ENCODE peak calls at places on chromosomes 16 and 17, in ten cellular contexts. S is esophagus muscularis mucosa, A is psoas muscle, C is tibial artery, E is cardiac muscle cell, X is body of pancreas, U is hepatocyte, T is sigmoid colon, R is left ventricle myocardium inferior, D is stomach. B is an unnamed sample. For H3K36me3 and H3K4me1, the result is how much of the 10 kb centered on the place peaks cover.

GRCh38 chr16:87322833-87323726 is 5.9 kb upstream of the C16orf95 start:
- DNase-seq in C (no peak), S (no peak), D (no peak), R (no peak), E (no peak), T (no peak), X (no peak), A (peak), U (no peak), B (no peak)

GRCh38 chr17:8798176-8799000 is 777 bp downstream of the MFSD6L start:
- DNase-seq in E (no peak), X (no peak), S (peak), A (no peak), C (no peak), U (no peak), T (no peak), R (no peak), D (no peak), B (no peak)

GRCh38 chr16:483351-484075 is 44.0 kb upstream of the CAPN15 start:
- DNase-seq in D (no peak), R (no peak), T (no peak), X (no peak), E (peak), U (peak), A (no peak), S (no peak), C (no peak), B (peak)

GRCh38 chr16:2357331-2357730 is 16.8 kb upstream of the ABCA3 start:
- DNase-seq in U (no peak), S (no peak), D (no peak), T (no peak), R (no peak), X (no peak), A (no peak), E (no peak), C (no peak), B (no peak)

GRCh38 chr16:89828199-89828869 is at the start of gene SPIRE2:
- DNase-seq in R (peak), C (peak), E (peak), T (peak), X (peak), U (peak), A (peak), D (peak), S (no peak), B (peak)

GRCh38 chr17:79290726-79291125 is 216.1 kb downstream of the ENGASE start:
- DNase-seq in D (no peak), A (no peak), E (no peak), U (no peak), X (no peak), T (no peak), S (no peak), R (no peak), C (no peak), B (no peak)

GRCh38 chr16:66651965-66652364 is 44.6 kb downstream of the CMTM4 start:
- DNase-seq in S (no peak), E (no peak), T (peak), R (no peak), C (no peak), X (no peak), D (peak), A (no peak), U (no peak), B (no peak)

GRCh38 chr16:55647798-55648197 is 8.0 kb upstream of the SLC6A2 start:
- DNase-seq in R (no peak), T (no peak), S (no peak), U (no peak), D (no peak), C (no peak), E (no peak), A (no peak), X (no peak), B (no peak)

GRCh38 chr17:2924211-2924610 is 128.0 kb downstream of the RAP1GAP2 start:
- DNase-seq in C (no peak), R (no peak), A (no peak), S (no peak), X (no peak), D (no peak), T (no peak), E (no peak), U (peak), B (no peak)

GRCh38 chr17:382644-383533 is 30.3 kb upstream of the RPH3AL start:
- DNase-seq in U (peak), S (no peak), C (no peak), A (no peak), E (peak), R (no peak), T (peak), X (peak), D (no peak), B (peak)

GRCh38 chr17:48374650-48375230 is 55.3 kb downstream of the SKAP1 start:
- DNase-seq in D (peak), S (no peak), A (no peak), T (no peak), R (no peak), E (peak), C (no peak), X (peak), U (peak), B (peak)

GRCh38 chr17:78597923-78598545 is 20.8 kb upstream of the DNAH17 start:
- DNase-seq in C (no peak), R (no peak), X (no peak), T (no peak), S (no peak), D (no peak), A (no peak), U (no peak), E (no peak), B (no peak)

GRCh38 chr16:52521570-52521969 is 25.4 kb downstream of the TOX3 start:
- DNase-seq in D (no peak), C (no peak), R (no peak), X (no peak), U (no peak), E (no peak), A (no peak), S (no peak), T (no peak), B (no peak)

GRCh38 chr16:20904507-20905079 is 4.0 kb downstream of the LYRM1 start:
- DNase-seq in T (no peak), R (no peak), C (no peak), X (peak), U (no peak), D (peak), E (no peak), S (no peak), A (no peak), B (peak)

GRCh38 chr17:45293413-45294211 is 23.2 kb downstream of the MAP3K14 start:
- DNase-seq in T (peak), C (peak), S (peak), X (peak), A (peak), E (peak), U (peak), D (peak), R (peak), B (no peak)

GRCh38 chr17:57929392-57929791 is 25.8 kb downstream of the CUEDC1 start:
- DNase-seq in R (no peak), U (no peak), X (no peak), A (peak), E (no peak), S (no peak), T (no peak), C (no peak), D (no peak), B (no peak)

GRCh38 chr17:58630883-58631522 is 60.8 kb downstream of the TEX14 start:
- DNase-seq in S (no peak), X (peak), U (peak), A (no peak), E (peak), C (no peak), T (peak), R (no peak), D (peak), B (peak)

GRCh38 chr17:40028595-40028994 is 13.4 kb downstream of the CSF3 start:
- DNase-seq in A (no peak), T (no peak), D (no peak), E (no peak), S (no peak), X (no peak), U (no peak), R (no peak), C (no peak), B (no peak)

GRCh38 chr16:49376206-49376605 is 2.6 kb downstream of the C16orf78 start:
- DNase-seq in S (peak), C (no peak), U (no peak), T (no peak), E (no peak), R (no peak), D (no peak), X (no peak), A (no peak), B (no peak)

GRCh38 chr17:56699186-56699895 is 105.8 kb downstream of the NOG start:
- DNase-seq in C (peak), R (peak), T (peak), A (peak), D (peak), U (peak), X (peak), E (peak), S (peak), B (peak)

GRCh38 chr17:57697891-57698708 is 47.0 kb downstream of the CCDC182 start:
- DNase-seq in A (no peak), T (no peak), D (no peak), C (no peak), R (no peak), X (no peak), S (peak), U (no peak), E (peak), B (no peak)

GRCh38 chr17:30524847-30525246 is 47.6 kb downstream of the GOSR1 start:
- DNase-seq in U (peak), A (no peak), T (no peak), C (no peak), S (no peak), R (no peak), X (no peak), E (peak), D (no peak), B (no peak)

GRCh38 chr16:593406-593805 is 3.5 kb downstream of the RAB40C start:
- DNase-seq in C (no peak), T (no peak), A (no peak), E (no peak), U (peak), D (peak), S (no peak), X (peak), R (no peak), B (peak)

GRCh38 chr16:48498761-48499600 is 111.0 kb downstream of the N4BP1 start:
- DNase-seq in R (no peak), X (peak), D (no peak), C (peak), S (peak), T (peak), A (no peak), E (no peak), U (peak), B (no peak)

GRCh38 chr17:2975469-2975958 is 87.9 kb downstream of the OR1D5 start:
- DNase-seq in C (peak), S (peak), U (no peak), D (peak), E (no peak), R (no peak), T (peak), A (no peak), X (peak), B (peak)

GRCh38 chr16:53775821-53776431 is 72.0 kb downstream of the FTO start:
- DNase-seq in T (no peak), R (peak), U (peak), X (peak), A (no peak), S (no peak), E (no peak), D (peak), C (peak), B (peak)

GRCh38 chr17:21689604-21690003 is 2.7 kb upstream of the KCNJ18 start:
- DNase-seq in R (no peak), X (peak), C (peak), U (peak), D (no peak), T (peak), E (no peak), A (no peak), S (no peak), B (no peak)

GRCh38 chr17:3958200-3958599 is 6.0 kb downstream of the ATP2A3 start:
- DNase-seq in C (no peak), X (no peak), T (no peak), D (no peak), U (no peak), S (no peak), E (no peak), A (no peak), R (no peak), B (no peak)

GRCh38 chr17:82378741-82379021 is 7.1 kb downstream of the UTS2R start:
- DNase-seq in R (no peak), T (no peak), S (no peak), A (no peak), C (no peak), X (no peak), D (no peak), E (no peak), U (no peak), B (no peak)

GRCh38 chr16:73052441-73053030 is 4.6 kb upstream of the ZFHX3 start:
- DNase-seq in U (no peak), A (no peak), T (peak), R (no peak), D (no peak), X (no peak), S (no peak), E (no peak), C (peak), B (no peak)

GRCh38 chr16:23556881-23557778 is at the start of the genes EARS2 and UBFD1:
- DNase-seq in S (peak), T (peak), X (peak), C (peak), D (peak), R (peak), U (peak), E (peak), A (peak), B (peak)

GRCh38 chr16:47565454-47565853 is 104.3 kb downstream of the PHKB start:
- DNase-seq in U (no peak), S (peak), R (peak), D (no peak), C (peak), E (no peak), T (peak), A (peak), X (peak), B (no peak)

GRCh38 chr17:65359016-65359415 is 202.4 kb downstream of the AXIN2 start:
- DNase-seq in E (no peak), U (no peak), C (no peak), D (no peak), X (no peak), R (no peak), S (no peak), A (no peak), T (no peak), B (no peak)

DNA sequence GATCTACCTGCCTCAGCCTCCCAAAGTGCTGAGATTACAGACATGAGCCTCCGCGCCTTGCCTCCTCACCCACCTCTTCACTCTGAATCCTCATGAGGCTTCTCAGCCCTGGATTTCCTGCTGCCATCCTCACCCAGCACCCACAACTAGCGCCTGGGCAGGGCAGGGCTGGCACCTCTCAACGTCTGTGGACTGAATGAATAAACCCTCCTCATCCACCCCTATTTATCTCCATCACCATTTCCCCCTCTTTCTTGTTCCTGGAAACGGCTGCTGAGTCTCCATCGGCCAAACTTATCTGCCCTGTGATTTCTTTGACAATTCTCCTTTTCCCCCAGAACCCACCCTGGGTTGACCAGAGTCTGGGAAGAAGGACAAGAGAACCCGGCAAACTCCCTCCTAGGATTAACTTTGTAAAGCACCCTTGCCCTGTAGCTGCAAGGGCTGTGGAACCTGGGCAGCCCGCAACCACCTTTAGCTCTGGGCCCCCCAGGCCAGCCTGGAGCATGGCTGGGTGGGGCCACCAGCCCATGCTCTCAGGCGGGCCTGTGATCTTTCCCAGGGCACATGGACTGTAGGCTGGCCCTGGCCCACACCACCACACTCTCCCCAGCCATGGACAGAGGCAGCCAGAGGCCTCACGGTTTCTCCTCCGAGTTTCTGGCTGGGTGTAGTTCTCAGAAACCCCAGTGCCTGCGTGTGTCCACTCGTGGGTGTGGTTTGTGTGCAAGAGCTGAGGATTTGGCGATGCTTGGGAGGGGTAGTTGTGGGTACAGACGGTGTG is 2.4 kb downstream of the SPN start:
- DNase-seq in S (no peak), A (no peak), U (no peak), D (no peak), T (no peak), C (no peak), E (no peak), X (no peak), R (no peak), B (no peak)
- H3K36me3 ChIP-seq in S (under half), A (under half), U (under half), D (under half), T (under half), C (under half), E (under half), X (under half), R (under half), B (under half)

GRCh38 chr16:81478876-81479496 is 34.4 kb downstream of the CMIP start:
- DNase-seq in A (peak), X (peak), R (peak), E (no peak), S (no peak), U (no peak), D (peak), T (no peak), C (no peak), B (no peak)

GRCh38 chr16:81478294-81478693 is 33.7 kb downstream of the CMIP start:
- DNase-seq in C (no peak), D (no peak), S (no peak), U (no peak), X (no peak), T (no peak), R (peak), A (peak), E (no peak), B (no peak)

GRCh38 chr16:81483064-81483969 is 38.7 kb downstream of the CMIP start:
- DNase-seq in T (no peak), C (no peak), D (no peak), S (no peak), A (peak), X (no peak), E (no peak), U (no peak), R (peak), B (no peak)

GRCh38 chr16:81482329-81483063 is 37.9 kb downstream of the CMIP start:
- DNase-seq in X (no peak), A (peak), C (no peak), R (no peak), E (no peak), S (no peak), U (no peak), D (no peak), T (no peak), B (no peak)

DNA sequence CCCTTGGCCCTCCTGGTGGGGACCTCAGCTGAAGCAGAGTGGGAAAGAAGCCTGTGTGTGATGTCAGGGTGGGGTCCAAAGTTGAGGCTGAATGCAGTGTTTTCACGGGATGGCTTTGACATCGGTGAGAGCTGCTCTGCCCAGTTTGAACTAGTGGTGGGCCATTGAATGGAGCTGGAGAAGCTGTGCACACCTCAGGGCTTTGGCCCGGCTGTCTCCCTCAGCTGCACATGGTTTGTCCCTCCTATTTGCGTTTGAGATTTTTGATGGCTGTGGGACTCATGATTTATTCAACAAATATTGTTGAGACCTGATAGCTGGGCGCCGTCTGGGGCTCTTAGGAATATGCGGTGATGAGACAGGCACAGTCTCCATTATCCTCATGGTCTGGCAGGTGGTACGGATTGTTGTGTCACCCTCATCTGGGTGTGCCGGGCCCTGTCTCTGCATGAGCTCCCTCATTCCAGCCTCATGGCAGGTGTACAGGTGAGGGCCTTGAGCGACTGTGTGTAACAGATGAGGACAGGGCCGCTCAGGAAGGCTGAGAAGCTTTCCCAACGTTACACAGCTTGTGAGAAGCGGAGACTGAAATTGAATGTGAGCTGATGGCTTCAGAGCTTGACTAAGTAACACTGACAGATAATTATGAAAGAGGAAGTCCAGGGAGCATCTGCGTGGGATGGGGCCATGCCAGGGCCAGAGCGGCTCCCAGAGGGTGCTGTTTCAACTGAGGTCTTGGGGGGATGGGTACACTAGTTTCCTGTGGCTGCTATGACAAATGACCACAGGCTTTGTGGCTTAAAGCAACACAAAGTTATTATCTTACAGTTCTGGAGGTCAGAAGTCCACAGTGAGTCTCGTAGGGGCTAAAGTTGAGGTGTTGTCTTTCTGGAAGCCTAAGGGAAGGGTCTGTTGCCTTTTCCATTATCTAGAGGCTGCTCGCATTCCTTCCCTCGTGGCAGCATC is 36.5 kb downstream of the CMIP start:
- DNase-seq in A (peak), S (no peak), C (peak), R (no peak), X (peak), T (peak), D (peak), U (peak), E (no peak), B (peak)
- H3K4me1 ChIP-seq in A (under half), S (half or more), C (under half), R (half or more), X (under half), T (under half), D (half or more), U (under half), E (under half), B (half or more)

DNA sequence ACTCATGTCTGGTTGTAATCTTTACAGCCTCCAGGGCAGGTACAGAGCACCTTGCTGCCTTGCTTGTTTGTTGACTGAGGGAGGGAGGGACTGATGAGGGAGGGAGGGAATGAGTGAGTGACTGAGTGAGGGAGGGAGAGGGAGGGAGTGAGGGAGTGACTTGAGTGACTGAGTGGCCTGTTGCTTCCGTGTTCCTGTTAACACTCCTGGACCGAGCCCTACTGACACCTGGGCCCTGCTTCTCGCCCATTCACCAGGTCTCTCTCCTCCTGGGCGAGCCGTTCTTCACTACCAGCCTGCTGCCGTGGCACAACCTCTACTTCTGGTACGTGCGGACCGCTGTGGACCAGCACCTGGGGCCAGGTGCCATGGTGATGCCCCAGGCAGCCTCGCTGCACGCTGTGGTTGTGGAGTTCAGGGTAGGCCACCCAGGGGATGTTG is 41.2 kb downstream of the PRMT7 start:
- DNase-seq in D (peak), U (peak), X (peak), C (no peak), A (peak), T (no peak), S (no peak), R (no peak), E (no peak), B (peak)
- TF ChIP-seq CTCF in D (no peak), U (no peak), X (no peak), C (no peak), A (no peak), T (no peak), S (no peak), R (no peak), E (no peak), B (no peak)

GRCh38 chr16:57252148-57252721 is 7.2 kb downstream of the ARL2BP start:
- DNase-seq in X (peak), C (no peak), T (no peak), R (no peak), E (no peak), U (peak), A (no peak), D (no peak), S (no peak), B (peak)
- H3K36me3 ChIP-seq in X (under half), C (half or more), T (half or more), R (half or more), E (half or more), U (under half), A (under half), D (half or more), S (half or more), B (under half)

DNA sequence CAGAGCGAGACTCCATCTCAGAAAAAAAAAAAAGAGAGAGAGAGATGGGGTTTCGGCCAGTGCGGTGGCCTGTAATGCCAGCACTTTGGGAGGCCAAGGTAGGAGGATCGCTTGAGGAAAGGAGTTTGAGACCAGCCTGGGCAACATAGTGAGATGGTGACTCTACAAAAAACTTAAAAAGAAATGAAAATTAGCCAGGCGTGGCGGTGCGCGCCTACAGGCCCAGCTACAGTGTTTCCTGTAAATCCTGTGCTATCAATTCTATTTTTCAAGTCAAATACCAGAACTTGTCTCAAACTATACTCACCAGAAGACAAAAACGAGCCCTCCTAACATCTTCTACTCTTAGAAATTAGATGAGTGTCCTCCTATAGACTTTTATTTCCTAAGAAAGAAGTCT is 19.3 kb downstream of the UBE2O start:
- DNase-seq in S (no peak), A (no peak), R (no peak), E (no peak), U (no peak), C (peak), D (no peak), X (no peak), T (no peak), B (no peak)
- H3K4me1 ChIP-seq in S (under half), A (half or more), R (half or more), E (under half), U (under half), C (under half), D (under half), X (under half), T (under half), B (under half)